ENCODE peak calls at places on chromosomes 11 and 22, in five cellular contexts. N is AG09319, A is heart left ventricle, B is cardiac muscle cell, T is endothelial cell. F is an unnamed sample.

GRCh38 chr11:43788394-43788793 is 92.2 kb upstream of the ALKBH3 start:
- DNase-seq in N (no peak), T (no peak), B (no peak), A (no peak), F (peak; percentile 60)

GRCh38 chr22:21064917-21065864 is 19.4 kb downstream of the LRRC74B start:
- DNase-seq in N (no peak), B (no peak), T (no peak), A (no peak), F (no peak)

GRCh38 chr11:35364101-35364780 is 55.1 kb downstream of the SLC1A2 start:
- DNase-seq in N (peak; percentile 86), A (peak; percentile 62), B (peak; percentile 93), T (no peak), F (no peak)

GRCh38 chr11:27716850-27717249 is 16.6 kb upstream of the BDNF start:
- DNase-seq in N (no peak), T (no peak), A (no peak), B (peak; percentile 62), F (no peak)

GRCh38 chr11:38252620-38253019 is 1654.6 kb upstream of the RAG2 start:
- DNase-seq in B (peak; percentile 1), T (no peak), A (no peak), N (no peak), F (no peak)

GRCh38 chr11:44624761-44625221 is 59.3 kb downstream of the CD82 start:
- DNase-seq in T (no peak), B (no peak), A (no peak), N (no peak), F (no peak)

GRCh38 chr11:10317776-10318526 is 13.1 kb downstream of the ADM start:
- DNase-seq in B (no peak), N (no peak), A (no peak), T (no peak), F (no peak)

GRCh38 chr22:30989473-30989872 is 20.4 kb downstream of the TUG1 start:
- DNase-seq in T (no peak), A (no peak), N (no peak), B (peak; percentile 48), F (no peak)

GRCh38 chr11:621838-622237 is 2.9 kb downstream of the CDHR5 start:
- DNase-seq in N (no peak), A (no peak), B (no peak), T (no peak), F (no peak)

GRCh38 chr11:93895106-93895862 is 44.9 kb upstream of the VSTM5 start:
- DNase-seq in T (peak; percentile 32), A (no peak), B (peak; percentile 84), N (peak; percentile 68), F (no peak)

GRCh38 chr11:93197383-93198220 is at the start of gene SLC36A4:
- DNase-seq in T (peak; percentile 94), A (peak; percentile 94), N (peak; percentile 92), B (peak; percentile 97), F (peak; percentile 94)

GRCh38 chr22:29002603-29003002 is 59.0 kb downstream of the C22orf31 start:
- DNase-seq in A (peak; percentile 53), N (no peak), B (no peak), T (no peak), F (no peak)

GRCh38 chr11:1841511-1842148 is 2.8 kb downstream of the TNNI2 start:
- DNase-seq in T (no peak), B (no peak), N (no peak), A (peak; percentile 25), F (no peak)

GRCh38 chr11:32602657-32603410 is 19.2 kb downstream of the EIF3M start:
- DNase-seq in T (no peak), N (no peak), A (no peak), B (peak; percentile 69), F (no peak)

GRCh38 chr11:92159931-92160330 is 64.7 kb upstream of the FAT3 start:
- DNase-seq in N (no peak), A (no peak), T (no peak), B (no peak), F (no peak)

DNA sequence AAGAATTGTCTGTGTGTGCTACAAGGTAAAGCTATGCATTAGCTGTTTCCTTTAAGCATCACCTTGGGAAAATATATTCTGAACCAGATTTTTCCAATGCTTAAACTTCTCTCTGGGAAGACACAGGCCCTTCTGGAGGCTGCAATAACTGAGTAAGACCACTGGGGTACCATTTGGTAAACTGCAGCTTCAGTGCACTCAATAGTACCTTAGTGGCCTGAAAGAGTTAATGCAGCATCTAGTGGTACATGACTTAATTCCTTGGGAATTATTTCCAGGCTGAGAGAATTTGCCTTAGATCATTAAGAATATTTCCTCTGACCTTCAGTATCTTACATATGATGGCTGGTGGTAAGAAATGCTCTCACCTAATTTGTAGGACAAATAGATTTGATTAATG is 727.4 kb downstream of the DLG2 start:
- DNase-seq in B (no peak), T (no peak), N (no peak), A (no peak), F (no peak)
- TF ChIP-seq CTCF in B (no peak), T (peak; percentile 65), N (no peak), A (no peak), F (peak; percentile 78)

GRCh38 chr22:23862103-23862502 is 4.4 kb downstream of the SLC2A11 start:
- DNase-seq in B (peak; percentile 70), T (peak; percentile 55), N (no peak), A (no peak), F (peak; percentile 58)
- TF ChIP-seq CTCF in B (peak; percentile 71), T (peak; percentile 14), N (peak; percentile 59), A (peak; percentile 56), F (peak; percentile 40)

GRCh38 chr11:25065711-25066110 is 568.9 kb downstream of the LUZP2 start:
- DNase-seq in N (no peak), B (no peak), A (no peak), T (no peak), F (no peak)

GRCh38 chr11:25066706-25067105 is 569.9 kb downstream of the LUZP2 start:
- DNase-seq in A (no peak), T (no peak), N (no peak), B (no peak), F (no peak)

GRCh38 chr11:25068451-25068850 is 571.6 kb downstream of the LUZP2 start:
- DNase-seq in T (no peak), B (no peak), N (no peak), A (no peak), F (no peak)
- TF ChIP-seq CTCF in T (no peak), B (no peak), N (no peak), A (no peak), F (no peak)

GRCh38 chr22:37741312-37741795 is 44.5 kb downstream of the TRIOBP start:
- DNase-seq in A (peak; percentile 90), N (peak; percentile 97), B (peak; percentile 99), T (no peak), F (peak; percentile 39)

GRCh38 chr22:37742374-37743092 is 45.7 kb downstream of the TRIOBP start:
- DNase-seq in B (peak; percentile 88), T (no peak), N (peak; percentile 64), A (no peak), F (no peak)

GRCh38 chr22:37739611-37740049 is 42.8 kb downstream of the TRIOBP start:
- DNase-seq in N (no peak), A (peak; percentile 72), B (no peak), T (no peak), F (no peak)

GRCh38 chr22:37740455-37741311 is 43.8 kb downstream of the TRIOBP start:
- DNase-seq in A (no peak), T (no peak), B (no peak), N (no peak), F (no peak)

DNA sequence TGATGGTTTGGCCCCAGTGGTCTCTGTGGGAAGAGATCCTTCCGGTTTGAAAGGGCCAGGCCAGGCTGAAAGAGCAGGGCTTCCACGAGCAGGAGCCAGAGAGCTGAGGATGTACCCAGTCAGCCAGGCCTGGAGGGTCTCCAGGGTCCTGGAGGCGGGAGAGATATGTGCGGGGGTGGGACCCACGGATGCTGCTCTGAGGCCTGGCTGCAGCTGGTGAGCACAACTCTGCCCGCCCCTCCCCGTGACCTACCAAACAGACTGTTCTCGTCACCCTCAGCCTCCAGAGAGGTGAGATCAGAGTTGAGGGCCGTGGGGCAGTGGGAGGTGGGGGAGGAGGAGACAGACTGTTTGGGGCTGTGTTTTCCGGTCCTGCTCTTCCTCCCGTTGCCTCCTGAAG is 42.2 kb downstream of the TRIOBP start:
- DNase-seq in B (peak; percentile 92), A (peak; percentile 90), T (no peak), N (no peak), F (peak; percentile 70)
- TF ChIP-seq CTCF in B (peak; percentile 26), A (no peak), T (no peak), N (no peak), F (no peak)

GRCh38 chr11:4891996-4892640 is 10.4 kb downstream of the OR51T1 start:
- DNase-seq in A (no peak), N (peak; percentile 49), T (no peak), B (peak; percentile 92), F (no peak)
- TF ChIP-seq CTCF in A (no peak), N (peak; percentile 2), T (peak; percentile 35), B (peak; percentile 28), F (peak; percentile 24)

DNA sequence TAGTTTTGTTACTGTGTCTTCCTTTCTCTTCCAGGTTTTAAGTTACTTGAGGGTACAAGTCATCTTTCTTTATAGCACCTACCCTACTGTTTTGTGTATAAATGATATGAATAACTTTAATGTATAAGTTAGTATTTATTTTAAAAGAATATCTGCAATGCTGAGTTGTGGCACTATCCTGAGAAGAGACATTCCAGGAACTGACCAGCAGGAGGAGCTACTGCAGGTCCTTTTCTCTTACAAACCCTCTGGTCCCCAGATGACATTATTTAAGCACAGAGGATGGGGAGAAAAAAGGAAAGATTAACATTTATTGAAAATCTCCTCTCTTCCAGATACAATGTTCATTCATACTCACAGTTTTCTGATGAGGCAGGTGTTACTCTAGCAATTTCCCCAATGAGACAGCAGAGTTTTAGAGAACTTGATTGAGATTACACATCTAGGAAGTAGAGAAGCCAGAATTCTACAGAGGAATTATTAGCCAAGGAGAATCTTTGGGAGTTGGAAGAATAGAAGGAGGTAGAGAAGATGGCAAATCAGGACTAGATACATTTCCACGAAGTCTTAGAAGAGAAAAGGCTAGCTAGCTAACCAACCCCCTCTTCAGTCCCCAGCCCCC is 541.2 kb upstream of the API5 start:
- DNase-seq in T (peak; percentile 19), B (peak; percentile 15), A (peak; percentile 17), N (no peak), F (peak; percentile 40)
- TF ChIP-seq CTCF in T (peak; percentile 51), B (peak; percentile 42), A (peak; percentile 75), N (peak; percentile 1), F (peak; percentile 88)

GRCh38 chr11:46643986-46644385 is 26.6 kb downstream of the ATG13 start:
- DNase-seq in N (no peak), A (no peak), T (no peak), B (no peak), F (no peak)
- TF ChIP-seq CTCF in N (no peak), A (no peak), T (no peak), B (no peak), F (no peak)